ENCODE peak calls at places on chromosomes 16 and 17, in seven cellular contexts. Q is transverse colon, V is prostate gland, C is GM12891, G is breast epithelium, O is suprapubic skin, J is GM23338. Y is an unnamed sample.

GRCh38 chr17:28473542-28473941 is at the start of gene SLC13A2:
- DNase-seq in Q (peak; percentile 64), G (no peak), V (no peak), O (no peak), C (no peak), J (no peak), Y (no peak)

GRCh38 chr17:67629963-67630320 is 87.8 kb upstream of the NOL11 start:
- DNase-seq in G (no peak), V (no peak), Q (no peak), O (no peak), C (no peak), J (peak; percentile 64), Y (no peak)

GRCh38 chr17:28871056-28871579 is 16.3 kb downstream of the ERAL1 start:
- DNase-seq in Q (no peak), J (no peak), C (peak; percentile 64), G (no peak), O (no peak), V (no peak), Y (peak; percentile 84)

GRCh38 chr16:72908362-72908838 is 139.5 kb downstream of the ZFHX3 start:
- DNase-seq in G (no peak), C (no peak), V (no peak), O (no peak), Q (no peak), J (no peak), Y (no peak)

GRCh38 chr17:18129041-18129502 is 20.5 kb downstream of the MYO15A start:
- DNase-seq in C (no peak), V (peak; percentile 83), G (peak; percentile 60), J (no peak), O (no peak), Q (no peak), Y (no peak)

GRCh38 chr17:57130708-57131461 is 45.8 kb downstream of the AKAP1 start:
- DNase-seq in V (peak; percentile 87), J (peak; percentile 90), G (peak; percentile 87), Q (peak; percentile 86), O (peak; percentile 82), C (peak; percentile 88), Y (peak; percentile 89)

GRCh38 chr16:64865037-64865696 is 256.7 kb downstream of the CDH11 start:
- DNase-seq in J (no peak), V (no peak), Q (no peak), O (no peak), C (no peak), G (no peak), Y (no peak)

GRCh38 chr17:8391711-8392110 is 5.9 kb downstream of the RNF222 start:
- DNase-seq in Q (no peak), O (no peak), J (no peak), G (peak; percentile 33), C (no peak), V (no peak), Y (no peak)

GRCh38 chr17:77320501-77321256 is 179.9 kb downstream of the SEC14L1 start:
- DNase-seq in G (peak; percentile 75), Q (peak; percentile 29), J (no peak), O (peak; percentile 92), V (no peak), C (no peak), Y (peak; percentile 86)

GRCh38 chr17:76404976-76405563 is 20.7 kb downstream of the SPHK1 start:
- DNase-seq in Q (no peak), V (no peak), J (no peak), O (no peak), C (no peak), G (no peak), Y (peak; percentile 73)

GRCh38 chr17:64777413-64778101 is 115.5 kb upstream of the SMURF2 start:
- DNase-seq in G (no peak), C (no peak), V (no peak), O (peak; percentile 65), J (peak; percentile 29), Q (peak; percentile 54), Y (peak; percentile 86)

GRCh38 chr17:71237903-71238538 is 882.8 kb upstream of the SOX9 start:
- DNase-seq in V (no peak), G (no peak), Q (no peak), O (no peak), J (no peak), C (no peak), Y (no peak)

GRCh38 chr17:82228278-82228841 is 482 bp upstream of the SLC16A3 start:
- DNase-seq in C (peak; percentile 82), G (no peak), V (no peak), J (peak; percentile 72), O (no peak), Q (peak; percentile 80), Y (peak; percentile 97)

GRCh38 chr17:38815576-38816193 is 9.4 kb downstream of the CWC25 start:
- DNase-seq in J (peak; percentile 39), V (no peak), G (no peak), Q (no peak), C (no peak), O (no peak), Y (no peak)

DNA sequence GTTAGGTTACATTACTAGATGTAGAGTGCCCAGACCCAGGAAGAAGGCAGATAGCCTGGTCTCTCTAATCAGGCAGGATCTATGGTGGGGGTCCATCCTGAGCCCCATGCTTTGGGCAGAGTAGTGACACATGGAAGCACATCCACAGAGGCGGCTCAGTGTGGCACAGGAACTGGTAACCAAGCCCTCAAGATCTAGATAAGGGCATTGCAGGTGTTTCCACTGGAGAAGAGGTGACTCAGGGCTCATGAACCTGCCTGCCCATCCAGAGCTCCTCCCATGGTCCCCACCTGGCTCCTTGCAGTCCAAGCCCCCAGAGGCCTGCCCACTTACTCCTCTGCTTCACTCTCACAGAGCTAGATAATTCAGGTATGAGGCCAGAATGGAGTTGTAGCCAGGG is 62.0 kb upstream of the TMEM132E start:
- DNase-seq in V (no peak), G (no peak), O (no peak), Q (no peak), C (no peak), J (no peak), Y (no peak)
- TF ChIP-seq POLR2AphosphoS5 in V (no peak), G (no peak), O (no peak), Q (no peak), C (no peak), J (no peak), Y (no peak)

GRCh38 chr16:67176662-67177061 is 6.3 kb downstream of the NOL3 start:
- DNase-seq in G (no peak), O (no peak), J (no peak), Q (no peak), V (no peak), C (no peak), Y (no peak)
- TF ChIP-seq POLR2AphosphoS5 in G (no peak), O (no peak), J (no peak), Q (no peak), V (no peak), C (no peak), Y (no peak)

DNA sequence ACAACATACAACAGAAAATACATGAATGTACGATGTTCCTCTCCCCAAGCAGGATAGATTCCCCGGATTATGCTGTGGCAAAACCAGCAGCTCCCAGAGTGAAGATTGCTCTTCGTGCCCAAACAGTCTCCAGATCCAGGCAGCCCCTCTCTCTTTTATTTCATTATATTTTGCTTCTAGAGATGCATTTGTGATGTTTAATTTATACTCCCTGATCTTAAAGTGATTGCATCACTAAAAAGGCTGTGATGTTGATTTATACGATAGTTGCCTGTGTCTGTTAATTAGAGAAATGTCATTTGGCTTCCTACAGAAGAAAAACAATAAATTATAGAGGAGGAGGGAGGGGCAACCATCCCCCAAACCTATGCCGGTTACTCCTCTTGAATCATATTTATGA is 615.3 kb downstream of the TOX3 start:
- DNase-seq in V (no peak), J (no peak), C (no peak), Q (no peak), O (no peak), G (no peak), Y (no peak)
- TF ChIP-seq POLR2AphosphoS5 in V (no peak), J (no peak), C (no peak), Q (no peak), O (no peak), G (no peak), Y (no peak)

DNA sequence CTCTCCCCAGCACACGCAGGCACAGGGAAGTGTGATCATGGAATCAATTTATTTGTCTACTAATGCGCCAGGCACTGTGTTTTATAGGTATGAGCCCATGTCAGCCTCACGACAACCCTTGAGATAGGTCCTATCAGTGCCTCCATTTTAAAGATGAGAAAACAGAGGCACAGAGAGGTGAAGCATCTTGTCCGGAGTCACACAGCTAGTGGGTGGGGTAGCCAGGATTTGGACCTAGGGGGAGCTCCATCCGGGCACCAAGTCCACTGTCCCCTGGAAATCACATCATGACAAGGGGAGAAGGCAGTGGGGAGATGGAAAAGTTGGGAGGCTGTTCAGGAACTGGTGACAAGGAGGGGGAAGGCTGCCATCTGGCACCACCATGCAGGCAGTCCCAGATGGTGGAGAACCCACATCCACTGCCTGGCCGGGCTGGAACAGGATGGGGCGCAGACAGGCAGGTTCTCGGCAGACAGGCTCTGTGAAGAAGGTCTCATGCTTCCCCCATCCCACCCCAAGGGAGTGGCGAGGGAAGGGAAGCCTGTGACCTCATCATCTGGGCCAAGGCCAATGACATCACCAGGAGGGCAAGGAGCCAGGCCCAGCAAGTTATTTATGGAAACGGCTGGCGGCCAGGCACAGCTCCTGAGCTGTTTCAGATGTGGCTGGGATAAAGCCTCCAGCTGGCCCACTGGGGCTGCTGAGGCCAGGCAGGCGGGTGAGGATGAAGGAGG is 126.0 kb upstream of the SDK2 start:
- DNase-seq in J (no peak), V (peak; percentile 66), C (no peak), G (peak; percentile 65), O (peak; percentile 85), Q (peak; percentile 74), Y (no peak)
- TF ChIP-seq POLR2AphosphoS5 in J (no peak), V (peak; percentile 82), C (no peak), G (peak; percentile 25), O (peak; percentile 76), Q (peak; percentile 77), Y (peak; percentile 50)

GRCh38 chr17:79808763-79809529 is 12.1 kb upstream of the CBX8 start:
- DNase-seq in G (no peak), C (no peak), O (no peak), V (peak; percentile 67), Q (peak; percentile 57), J (peak; percentile 80), Y (no peak)

GRCh38 chr17:79811888-79812205 is 15.0 kb upstream of the CBX8 start:
- DNase-seq in V (no peak), C (no peak), G (no peak), O (no peak), J (no peak), Q (no peak), Y (no peak)

GRCh38 chr17:79811036-79811887 is 14.4 kb upstream of the CBX8 start:
- DNase-seq in Q (no peak), J (peak; percentile 65), C (no peak), G (no peak), O (no peak), V (no peak), Y (no peak)

GRCh38 chr17:79809530-79810137 is 12.8 kb upstream of the CBX8 start:
- DNase-seq in O (no peak), G (no peak), C (no peak), V (no peak), J (peak; percentile 55), Q (peak; percentile 53), Y (no peak)

GRCh38 chr17:79810138-79811027 is 13.5 kb upstream of the CBX8 start:
- DNase-seq in Q (peak; percentile 85), C (peak; percentile 89), G (no peak), V (peak; percentile 84), J (peak; percentile 89), O (peak; percentile 65), Y (peak; percentile 89)
- TF ChIP-seq POLR2AphosphoS5 in Q (no peak), C (no peak), G (no peak), V (peak; percentile 88), J (no peak), O (no peak), Y (peak; percentile 56)